ENCODE peak calls at places on chromosomes 4 and X, in eight cellular contexts. N, G, D, H, L, F, S and A are unnamed samples.

GRCh38 chr4:10003666-10004065 is 17.6 kb downstream of the SLC2A9 start:
- DNase-seq in D (no peak), L (no peak), H (no peak), G (no peak), S (no peak), F (no peak), N (no peak), A (no peak)

GRCh38 chrX:56736219-56736618 is 7.2 kb downstream of the NBDY start:
- DNase-seq in N (no peak), H (no peak), F (no peak), L (no peak), S (no peak), D (no peak), G (no peak), A (no peak)

GRCh38 chrX:119512145-119512800 is 44.0 kb downstream of the SLC25A5 start:
- DNase-seq in D (peak; percentile 61), G (peak; percentile 85), L (peak; percentile 55), N (peak; percentile 50), F (peak; percentile 18), S (peak; percentile 89), H (peak; percentile 7), A (peak; percentile 72)

GRCh38 chrX:101427954-101428353 is 19.9 kb downstream of the HNRNPH2 start:
- DNase-seq in S (no peak), D (no peak), H (no peak), F (no peak), N (no peak), L (no peak), G (no peak), A (no peak)

GRCh38 chr4:84968936-84969335 is 2.4 kb upstream of the WDFY3 start:
- DNase-seq in H (no peak), F (no peak), L (no peak), G (no peak), N (no peak), D (no peak), S (no peak), A (no peak)

GRCh38 chr4:174516345-174516744 is 5.9 kb downstream of the HPGD start:
- DNase-seq in F (no peak), N (no peak), D (no peak), H (no peak), S (no peak), L (no peak), G (no peak), A (no peak)

GRCh38 chrX:134460861-134461218 is 875 bp downstream of the HPRT1 start:
- DNase-seq in N (no peak), G (peak; percentile 46), S (peak; percentile 56), H (peak; percentile 2), D (no peak), F (no peak), L (no peak), A (no peak)

GRCh38 chr4:180664766-180665368 is 1578.3 kb upstream of the TENM3 start:
- DNase-seq in N (peak; percentile 77), D (peak; percentile 74), F (peak; percentile 81), H (peak; percentile 70), L (peak; percentile 79), S (peak; percentile 54), G (peak; percentile 73), A (peak; percentile 68)

GRCh38 chr4:8852118-8852704 is 19.4 kb downstream of the HMX1 start:
- DNase-seq in L (no peak), G (no peak), H (no peak), N (no peak), D (no peak), F (no peak), S (no peak), A (no peak)

GRCh38 chrX:107716045-107716684 is 59.4 kb downstream of the TSC22D3 start:
- DNase-seq in H (peak; percentile 30), G (peak; percentile 39), F (peak; percentile 29), D (peak; percentile 56), L (peak; percentile 60), S (peak; percentile 77), N (peak; percentile 33), A (no peak)

GRCh38 chr4:25284466-25284865 is 28.1 kb upstream of the ZCCHC4 start:
- DNase-seq in L (no peak), D (no peak), H (no peak), G (no peak), F (no peak), N (no peak), S (no peak), A (no peak)

GRCh38 chr4:123676550-123677229 is 280.1 kb downstream of the SPRY1 start:
- DNase-seq in L (no peak), N (no peak), H (no peak), S (no peak), G (no peak), F (no peak), D (no peak), A (no peak)

GRCh38 chr4:83013420-83013867 is 2.8 kb upstream of the LIN54 start:
- DNase-seq in G (no peak), F (no peak), H (no peak), S (no peak), N (no peak), D (no peak), L (no peak), A (no peak)

GRCh38 chrX:9459349-9459748 is 5.5 kb upstream of the TBL1X start:
- DNase-seq in H (no peak), S (no peak), N (no peak), F (no peak), G (no peak), L (no peak), D (no peak), A (no peak)

GRCh38 chr4:3384391-3384770 is 57.4 kb upstream of the HGFAC start:
- DNase-seq in F (no peak), S (no peak), L (no peak), H (no peak), D (no peak), G (no peak), N (no peak), A (no peak)

GRCh38 chr4:23388699-23389395 is 501.0 kb downstream of the PPARGC1A start:
- DNase-seq in D (no peak), H (no peak), F (no peak), N (no peak), S (no peak), L (no peak), G (no peak), A (no peak)

GRCh38 chrX:120251471-120252011 is 929 bp downstream of the ZBTB33 start:
- DNase-seq in F (peak; percentile 4), N (peak; percentile 8), D (no peak), G (peak; percentile 50), H (peak; percentile 25), S (peak; percentile 54), L (peak; percentile 57), A (no peak)

GRCh38 chr4:96504386-96504785 is 664.5 kb downstream of the PDHA2 start:
- DNase-seq in D (no peak), N (no peak), S (no peak), H (no peak), F (no peak), G (no peak), L (no peak), A (no peak)

GRCh38 chr4:48645225-48645794 is 134.8 kb downstream of the FRYL start:
- DNase-seq in F (no peak), S (no peak), N (no peak), D (no peak), G (no peak), H (no peak), L (no peak), A (no peak)

GRCh38 chr4:175246941-175247340 is 328.8 kb downstream of the ADAM29 start:
- DNase-seq in H (no peak), G (peak; percentile 52), D (no peak), S (no peak), N (no peak), L (no peak), F (no peak), A (no peak)

GRCh38 chr4:37729649-37730004 is 43.5 kb upstream of the RELL1 start:
- DNase-seq in D (no peak), H (no peak), G (no peak), F (no peak), L (no peak), N (no peak), S (no peak), A (no peak)

GRCh38 chr4:76504613-76505465 is 69.8 kb downstream of the SHROOM3 start:
- DNase-seq in F (no peak), H (peak; percentile 11), D (no peak), G (peak; percentile 62), N (peak; percentile 23), L (no peak), S (peak; percentile 21), A (peak; percentile 9)

GRCh38 chr4:68349361-68350360 is at the start of gene YTHDC1:
- DNase-seq in F (peak; percentile 87), G (peak; percentile 90), N (peak; percentile 92), S (peak; percentile 99), D (peak; percentile 95), H (peak; percentile 90), L (peak; percentile 99), A (peak; percentile 90)

GRCh38 chrX:2608638-2609430 is 82.3 kb upstream of the CD99 start:
- DNase-seq in D (peak; percentile 80), G (peak; percentile 83), S (peak; percentile 80), F (peak; percentile 69), N (peak; percentile 72), L (peak; percentile 90), H (no peak), A (peak; percentile 60)